ENCODE peak calls at places on chromosomes 1 and 21, in four cellular contexts. P, Q, Z and G are unnamed samples.
A peak's percentile ranks its signal among the peaks of the same experiment; 100 is the strongest.

GRCh38 chr1:31793586-31794285 is 22.1 kb downstream of the SPOCD1 start:
- DNase-seq in Q (no peak), Z (no peak), P (no peak), G (no peak)

GRCh38 chr1:50973255-50973654 is 3.2 kb downstream of the CDKN2C start:
- DNase-seq in Z (no peak), Q (no peak), P (no peak), G (no peak)

GRCh38 chr1:40703316-40703715 is 11.8 kb downstream of the NFYC start:
- DNase-seq in P (peak; percentile 70), Q (no peak), Z (no peak), G (no peak)

GRCh38 chr1:47708658-47709301 is 270.9 kb downstream of the FOXD2 start:
- DNase-seq in P (no peak), Z (no peak), Q (peak; percentile 52), G (peak; percentile 60)

GRCh38 chr1:236930503-236930902 is 73.7 kb downstream of the MT1HL1 start:
- DNase-seq in Q (no peak), P (no peak), Z (no peak), G (no peak)

GRCh38 chr1:66503841-66504470 is 30.0 kb upstream of the SGIP1 start:
- DNase-seq in Z (peak; percentile 52), Q (peak; percentile 53), P (peak; percentile 38), G (peak; percentile 68)

GRCh38 chr1:39294531-39294930 is 90.0 kb downstream of the MACF1 start:
- DNase-seq in Q (no peak), P (no peak), Z (no peak), G (no peak)

GRCh38 chr1:25927541-25928265 is 21.5 kb upstream of the STMN1 start:
- DNase-seq in Q (peak; percentile 74), Z (peak; percentile 14), P (no peak), G (no peak)

GRCh38 chr1:221768444-221769066 is 26.7 kb upstream of the DUSP10 start:
- DNase-seq in Q (no peak), Z (no peak), P (no peak), G (no peak)

GRCh38 chr1:233343262-233343661 is 15.7 kb downstream of the MAP3K21 start:
- DNase-seq in Q (no peak), P (no peak), Z (no peak), G (no peak)

GRCh38 chr1:31576743-31577455 is 584 bp downstream of the TINAGL1 start:
- DNase-seq in Z (no peak), Q (no peak), P (no peak), G (no peak)

GRCh38 chr1:24289937-24290595 is 29.1 kb upstream of the GRHL3 start:
- DNase-seq in Z (no peak), Q (peak; percentile 65), P (peak; percentile 91), G (no peak)

GRCh38 chr1:202235003-202235660 is 41.5 kb downstream of the LGR6 start:
- DNase-seq in P (no peak), Z (no peak), Q (no peak), G (no peak)

GRCh38 chr1:238642231-238642630 is 744.1 kb upstream of the CHRM3 start:
- DNase-seq in P (no peak), Z (no peak), Q (no peak), G (peak; percentile 10)

GRCh38 chr1:207672525-207673130 is 27.7 kb downstream of the CR1L start:
- DNase-seq in P (peak; percentile 31), Z (peak; percentile 31), Q (peak; percentile 32), G (peak; percentile 69)

GRCh38 chr1:54118704-54119103 is 34.1 kb downstream of the CDCP2 start:
- DNase-seq in Z (no peak), P (no peak), Q (no peak), G (no peak)

GRCh38 chr1:225890346-225891228 is 1.6 kb upstream of the LEFTY1 start:
- DNase-seq in Q (no peak), Z (no peak), P (no peak), G (no peak)

GRCh38 chr1:39395357-39395831 is 96.0 kb upstream of the BMP8A start:
- DNase-seq in Q (no peak), Z (peak; percentile 73), P (peak; percentile 85), G (peak; percentile 27)

GRCh38 chr1:100404816-100405215 is 52.5 kb downstream of the CDC14A start:
- DNase-seq in P (no peak), Q (no peak), Z (no peak), G (no peak)

GRCh38 chr1:24149854-24150227 is 6.9 kb upstream of the IL22RA1 start:
- DNase-seq in Z (no peak), P (peak; percentile 88), Q (no peak), G (peak; percentile 75)

GRCh38 chr1:145975216-145975615 is 10.7 kb downstream of the POLR3GL start:
- DNase-seq in P (no peak), Q (no peak), Z (no peak), G (no peak)

GRCh38 chr1:2340086-2340917 is 51.1 kb downstream of the MORN1 start:
- DNase-seq in Z (no peak), P (no peak), Q (no peak), G (no peak)

GRCh38 chr1:37822942-37823865 is 15.2 kb upstream of the YRDC start:
- DNase-seq in Z (no peak), Q (no peak), P (peak; percentile 12), G (no peak)

GRCh38 chr21:28518620-28519019 is 474.1 kb downstream of the LTN1 start:
- DNase-seq in Q (no peak), P (no peak), Z (no peak), G (no peak)

GRCh38 chr1:172398193-172398592 is 22.3 kb upstream of the C1orf105 start:
- DNase-seq in Q (no peak), P (no peak), Z (no peak), G (no peak)

GRCh38 chr1:20446796-20447195 is 39.2 kb downstream of the CAMK2N1 start:
- DNase-seq in P (peak; percentile 57), Q (no peak), Z (no peak), G (no peak)

GRCh38 chr1:233620065-233620464 is 6.2 kb downstream of the KCNK1 start:
- DNase-seq in Q (no peak), Z (no peak), P (no peak), G (no peak)

GRCh38 chr1:31182352-31182751 is 57.3 kb downstream of the NKAIN1 start:
- DNase-seq in P (peak; percentile 96), Q (peak; percentile 39), Z (peak; percentile 45), G (peak; percentile 95)

GRCh38 chr1:30511563-30512252 is 211.7 kb downstream of the MATN1 start:
- DNase-seq in Z (no peak), P (no peak), Q (no peak), G (no peak)

GRCh38 chr1:17816511-17816910 is 61.4 kb downstream of the ACTL8 start:
- DNase-seq in Z (no peak), P (no peak), Q (no peak), G (no peak)

GRCh38 chr1:12182410-12182946 is 15.7 kb downstream of the TNFRSF1B start:
- DNase-seq in P (no peak), Q (no peak), Z (no peak), G (no peak)

GRCh38 chr1:100941580-100942216 is 45.8 kb downstream of the SLC30A7 start:
- DNase-seq in Q (no peak), Z (no peak), P (no peak), G (no peak)

GRCh38 chr1:164771568-164772350 is 212.8 kb downstream of the PBX1 start:
- DNase-seq in Q (no peak), Z (no peak), P (peak; percentile 69), G (peak; percentile 86)

GRCh38 chr1:91020967-91021685 is 709 bp downstream of the ZNF644 start:
- DNase-seq in Z (peak; percentile 86), Q (peak; percentile 84), P (peak; percentile 70), G (peak; percentile 88)

GRCh38 chr1:154502066-154502741 is at the start of the genes SHE and TDRD10:
- DNase-seq in Z (no peak), P (no peak), Q (peak; percentile 75), G (peak; percentile 38)

GRCh38 chr1:154502742-154503111 is 515 bp upstream of the SHE start:
- DNase-seq in P (no peak), Q (peak; percentile 65), Z (no peak), G (no peak)

GRCh38 chr1:154500533-154500932 is 1.5 kb upstream of the TDRD10 start:
- DNase-seq in P (no peak), Z (no peak), Q (no peak), G (no peak)

GRCh38 chr1:154499446-154499845 is 2.6 kb upstream of the TDRD10 start:
- DNase-seq in P (peak; percentile 31), Q (no peak), Z (no peak), G (no peak)

DNA sequence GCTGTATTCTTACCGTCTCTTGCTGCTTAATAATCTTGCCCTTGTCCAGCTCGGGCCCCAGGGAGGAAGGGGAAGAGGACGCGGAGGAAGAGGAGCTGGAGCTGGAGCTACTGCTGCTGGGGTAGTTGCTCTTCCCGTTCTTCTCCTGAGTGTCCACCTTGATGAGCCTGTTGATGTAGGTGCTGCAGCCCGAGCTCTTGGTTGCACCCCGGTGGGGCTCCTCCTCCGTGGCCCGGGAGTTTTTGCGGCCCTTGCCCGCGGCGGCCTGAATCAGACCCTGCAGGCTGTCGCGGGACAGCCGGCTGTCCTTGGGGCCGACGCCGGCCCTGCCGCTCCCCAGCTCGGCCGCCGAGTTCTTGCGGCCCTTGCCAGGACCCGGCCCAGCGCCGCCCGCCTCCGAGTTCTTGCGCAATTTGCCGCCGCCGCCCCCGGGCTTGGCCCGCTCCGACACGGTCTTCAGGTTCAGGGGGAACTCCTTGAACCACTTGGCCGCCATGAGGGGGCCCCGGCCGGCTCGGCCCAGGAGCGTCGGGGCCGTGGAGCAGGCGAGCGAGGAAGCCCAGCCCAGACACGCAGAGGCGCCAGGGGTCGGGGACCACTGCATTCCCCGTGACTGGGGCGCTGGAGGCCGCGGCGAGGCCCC is 475 bp upstream of the TDRD10 start:
- DNase-seq in Q (peak; percentile 20), Z (no peak), P (no peak), G (peak; percentile 48)
- H3K4me2 ChIP-seq in Q (no peak overlapping the region), Z (no peak overlapping the region), P (peak overlapping the region; percentile 75), G (peak overlapping the region; percentile 90)

GRCh38 chr21:34809822-34810221 is 141.0 kb downstream of the CLIC6 start:
- DNase-seq in P (no peak), Q (no peak), Z (no peak), G (no peak)
- H3K79me2 ChIP-seq in P (peaks cover 58% of the 10 kb centered on the region), Q (peaks cover 54% of the 10 kb centered on the region), Z (no peaks in the 10 kb centered on the region), G (peaks cover 8% of the 10 kb centered on the region)

GRCh38 chr1:115275216-115275615 is 62.8 kb downstream of the NGF start:
- DNase-seq in Q (no peak), P (no peak), Z (peak; percentile 55), G (no peak)
- H3K4me2 ChIP-seq in Q (no peak overlapping the region), P (no peak overlapping the region), Z (no peak overlapping the region), G (no peak overlapping the region)

GRCh38 chr1:204093421-204093717 is 20.5 kb downstream of the SOX13 start:
- DNase-seq in P (no peak), Z (no peak), Q (peak; percentile 66), G (peak; percentile 77)

GRCh38 chr1:204092632-204093420 is 19.9 kb downstream of the SOX13 start:
- DNase-seq in P (no peak), Z (no peak), Q (no peak), G (no peak)

GRCh38 chr1:204094262-204095247 is 21.6 kb downstream of the SOX13 start:
- DNase-seq in Z (no peak), Q (no peak), P (no peak), G (no peak)

GRCh38 chr1:204095248-204095640 is 22.3 kb downstream of the SOX13 start:
- DNase-seq in P (no peak), Z (no peak), Q (no peak), G (no peak)

DNA sequence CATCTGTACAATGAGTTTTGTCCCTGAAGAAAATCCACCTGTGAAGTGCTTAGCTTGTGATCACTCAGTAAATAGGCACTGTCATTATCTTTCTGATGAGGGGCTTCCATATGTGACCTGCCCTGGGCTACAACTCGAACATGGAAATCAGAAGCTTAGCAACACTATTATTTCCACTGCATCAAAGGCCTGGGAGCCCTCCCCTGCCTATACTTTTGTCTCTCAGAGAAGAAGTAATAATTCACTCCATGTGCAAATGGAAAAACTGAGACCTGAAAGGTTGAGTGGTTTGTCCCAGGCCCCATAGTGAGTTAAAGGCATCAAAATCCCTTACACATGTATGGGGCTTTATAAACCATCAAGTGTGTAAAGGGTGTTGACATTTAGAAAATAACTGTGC is 20.8 kb downstream of the SOX13 start:
- DNase-seq in Z (no peak), Q (no peak), P (no peak), G (no peak)
- H3K79me2 ChIP-seq in Z (no peaks in the 10 kb centered on the region), Q (no peaks in the 10 kb centered on the region), P (peaks cover 73% of the 10 kb centered on the region), G (peaks cover 91% of the 10 kb centered on the region)